ENCODE peak calls at places on chromosomes 12 and 14, in four cellular contexts. S is suprapubic skin, I is transverse colon, J is HCT116. E is an unnamed sample.

GRCh38 chr14:76253111-76253510 is 101.4 kb downstream of the GPATCH2L start:
- DNase-seq in S (no peak), J (no peak), I (no peak), E (no peak)

GRCh38 chr12:15256760-15257159 is 35.5 kb upstream of the RERG start:
- DNase-seq in J (no peak), I (no peak), S (peak; percentile 61), E (no peak)

GRCh38 chr12:115423546-115423987 is 739.6 kb upstream of the TBX3 start:
- DNase-seq in I (no peak), S (no peak), J (no peak), E (no peak)

GRCh38 chr12:8664228-8664963 is 1.8 kb upstream of the MFAP5 start:
- DNase-seq in J (no peak), I (peak; percentile 11), S (peak; percentile 74), E (no peak)

GRCh38 chr12:44581642-44582242 is 294.4 kb downstream of the NELL2 start:
- DNase-seq in S (no peak), I (no peak), J (no peak), E (no peak)

GRCh38 chr12:58732894-58733293 is 187.4 kb downstream of the LRIG3 start:
- DNase-seq in J (no peak), S (no peak), I (no peak), E (no peak)

GRCh38 chr12:76277480-76277879 is 70.7 kb downstream of the BBS10 start:
- DNase-seq in J (no peak), I (no peak), S (no peak), E (no peak)

GRCh38 chr12:4273651-4274395 is at the start of gene CCND2:
- DNase-seq in J (no peak), S (peak; percentile 90), I (peak; percentile 93), E (peak; percentile 87)

GRCh38 chr14:71243697-71244096 is 336.4 kb downstream of the PCNX1 start:
- DNase-seq in S (no peak), J (no peak), I (no peak), E (no peak)

GRCh38 chr12:85633491-85633890 is 202.7 kb downstream of the RASSF9 start:
- DNase-seq in I (no peak), S (no peak), J (no peak), E (no peak)

GRCh38 chr12:44703311-44703910 is 172.7 kb downstream of the NELL2 start:
- DNase-seq in J (no peak), S (no peak), I (no peak), E (no peak)

GRCh38 chr12:121774968-121775474 is 18.5 kb downstream of the RHOF start:
- DNase-seq in S (no peak), I (no peak), J (no peak), E (no peak)

GRCh38 chr12:121775501-121775900 is 18.0 kb downstream of the RHOF start:
- DNase-seq in I (no peak), J (no peak), S (no peak), E (peak; percentile 61)

GRCh38 chr12:121779422-121779895 is 14.0 kb downstream of the RHOF start:
- DNase-seq in I (no peak), S (no peak), J (no peak), E (peak; percentile 60)

GRCh38 chr12:121778567-121779421 is 14.7 kb downstream of the RHOF start:
- DNase-seq in I (no peak), S (no peak), J (no peak), E (no peak)

DNA sequence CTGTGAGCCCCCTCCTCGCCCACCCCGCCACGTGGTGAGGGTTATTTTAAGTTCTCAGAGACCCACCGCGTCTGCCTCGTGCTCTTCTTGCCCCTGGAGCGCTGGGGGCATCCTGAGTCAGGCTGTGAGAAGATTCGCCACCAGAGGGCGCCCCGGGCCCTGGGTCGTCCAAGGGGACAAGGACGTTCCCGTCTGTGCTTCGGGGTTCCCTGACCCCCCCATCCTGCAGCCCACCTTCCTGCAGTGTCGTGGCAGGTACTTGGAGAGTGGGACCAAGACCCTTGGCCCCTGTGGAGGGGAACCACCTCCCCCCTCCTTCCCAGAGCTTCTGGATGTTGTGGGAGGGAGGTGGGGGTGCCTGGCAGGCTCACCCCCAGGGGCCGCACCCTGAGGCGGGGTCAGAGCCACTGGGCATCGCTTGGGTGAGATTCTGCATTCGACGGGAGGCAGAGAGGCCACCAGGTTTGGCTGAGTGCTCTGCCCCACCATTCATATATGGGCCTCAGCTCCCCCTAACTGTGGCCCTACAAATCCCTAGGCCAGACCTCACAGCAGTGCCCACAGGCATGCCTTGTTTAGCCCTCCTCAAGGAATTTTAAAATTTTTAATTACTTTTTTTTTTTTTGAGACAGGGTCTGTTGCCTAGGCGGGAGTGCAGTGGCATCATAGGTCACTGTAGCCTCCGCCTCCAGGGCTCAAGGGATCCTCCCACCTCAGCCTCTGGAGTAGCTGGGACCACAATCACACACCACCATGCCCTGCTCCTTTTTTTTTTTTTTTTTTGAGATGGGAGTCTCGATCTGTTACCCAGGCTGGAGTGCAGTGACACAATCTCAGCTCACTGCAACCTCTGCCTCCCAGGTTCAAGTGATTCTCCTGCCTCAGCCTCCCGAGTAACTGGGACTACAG is 17.0 kb downstream of the RHOF start:
- DNase-seq in S (peak; percentile 91), J (no peak), I (peak; percentile 89), E (peak; percentile 94)
- TF ChIP-seq POLR2AphosphoS5 in S (no peak), J (peak; percentile 55), I (no peak), E (no peak)

GRCh38 chr12:53065975-53066593 is 13.1 kb downstream of the SPRYD3 start:
- DNase-seq in I (peak; percentile 83), J (peak; percentile 60), S (peak; percentile 91), E (no peak)

GRCh38 chr12:53065470-53065869 is 13.7 kb downstream of the SPRYD3 start:
- DNase-seq in J (no peak), I (no peak), S (no peak), E (no peak)

GRCh38 chr12:53067074-53067992 is 11.9 kb downstream of the SPRYD3 start:
- DNase-seq in J (no peak), I (no peak), S (no peak), E (no peak)

GRCh38 chr12:53067993-53068770 is 11.0 kb downstream of the SPRYD3 start:
- DNase-seq in S (no peak), J (no peak), I (no peak), E (no peak)

DNA sequence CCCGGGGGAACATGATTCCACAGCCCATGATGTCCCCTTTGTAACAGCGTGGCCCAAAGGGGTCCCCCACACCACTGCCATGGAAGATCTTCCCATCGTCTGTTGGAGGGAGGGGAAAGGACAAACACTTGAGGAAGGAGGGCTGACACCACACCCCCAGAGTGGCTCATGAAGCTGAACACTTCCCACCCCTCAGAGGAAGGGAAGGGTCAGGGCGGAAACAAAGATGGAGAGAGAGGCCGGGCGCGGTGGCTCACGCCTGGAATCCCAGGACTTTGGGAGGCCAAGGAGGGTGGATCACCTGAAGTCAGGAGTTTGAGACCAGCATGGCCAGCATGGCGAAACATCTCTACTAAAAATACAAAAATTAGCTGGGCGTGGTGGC is 12.6 kb downstream of the SPRYD3 start:
- DNase-seq in S (no peak), J (no peak), I (no peak), E (no peak)
- H3K4me1 ChIP-seq in S (peaks cover 81% of the 10 kb centered on the region), J (peaks cover 15% of the 10 kb centered on the region), I (peaks cover 27% of the 10 kb centered on the region), E (peaks cover 38% of the 10 kb centered on the region)

GRCh38 chr12:49273726-49274395 is 9.0 kb downstream of the TUBA1C start:
- DNase-seq in I (no peak), J (no peak), S (no peak), E (no peak)
- TF ChIP-seq POLR2A in I (no peak), J (no peak), S (no peak), E (no peak)

GRCh38 chr12:63223128-63223527 is 72.1 kb upstream of the AVPR1A start:
- DNase-seq in I (no peak), J (no peak), S (no peak), E (no peak)
- TF ChIP-seq POLR2AphosphoS5 in I (no peak), J (no peak), S (no peak), E (no peak)

DNA sequence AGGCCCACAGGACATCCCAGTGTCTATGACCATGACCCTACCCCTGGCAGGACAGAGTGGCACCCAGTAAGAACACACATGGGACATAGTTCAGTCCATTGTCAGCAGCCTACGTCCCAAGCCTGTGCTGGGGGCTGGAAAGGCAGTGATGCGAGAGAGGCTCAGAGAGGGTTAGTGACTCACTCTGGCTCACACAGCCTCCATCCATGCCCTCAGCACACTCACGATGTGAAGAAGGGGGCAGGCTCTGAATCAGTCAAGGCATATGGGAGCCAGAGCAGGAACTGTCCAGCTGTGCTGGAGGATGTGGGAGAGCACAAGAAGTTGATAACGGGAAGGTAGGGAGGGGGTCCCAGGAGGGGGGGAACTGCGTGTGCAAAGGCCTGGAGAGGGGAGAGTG is 77.5 kb downstream of the LGMN start:
- DNase-seq in S (no peak), J (no peak), I (no peak), E (no peak)
- H3K4me1 ChIP-seq in S (peaks cover 17% of the 10 kb centered on the region), J (no peaks in the 10 kb centered on the region), I (no peaks in the 10 kb centered on the region), E (peaks cover 12% of the 10 kb centered on the region)

GRCh38 chr12:56158926-56159461 is 835 bp downstream of the MYL6 start:
- DNase-seq in S (peak; percentile 92), J (no peak), I (peak; percentile 89), E (peak; percentile 96)
- TF ChIP-seq POLR2A in S (no peak), J (no peak), I (peak; percentile 84), E (peak; percentile 14)

DNA sequence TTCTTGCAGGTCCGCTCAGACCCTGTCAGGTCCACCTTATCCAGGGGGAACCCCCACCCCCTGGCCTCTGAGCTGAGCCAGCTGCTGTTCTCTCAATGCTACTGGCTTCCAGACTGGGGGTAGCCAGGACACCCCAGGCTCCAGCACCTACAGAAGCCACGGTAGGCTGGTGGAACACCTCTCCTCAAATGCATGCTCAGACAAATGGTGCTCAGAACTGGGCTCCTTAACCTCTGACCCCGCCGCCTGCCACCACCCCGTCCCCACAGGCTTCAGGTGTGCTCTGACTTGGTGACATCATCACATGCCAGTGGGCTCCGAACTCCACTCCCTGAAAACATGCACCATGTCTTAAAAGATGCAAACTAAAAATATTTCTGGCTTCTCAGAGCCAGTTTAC is 54.4 kb downstream of the BCL11B start:
- DNase-seq in I (no peak), S (no peak), J (no peak), E (no peak)
- TF ChIP-seq POLR2AphosphoS5 in I (no peak), S (no peak), J (no peak), E (no peak)

GRCh38 chr14:102183922-102184677 is 44.4 kb downstream of the WDR20 start:
- DNase-seq in J (no peak), S (no peak), I (no peak), E (no peak)
- H3K4me1 ChIP-seq in J (peaks cover 41% of the 10 kb centered on the region), S (peaks cover 58% of the 10 kb centered on the region), I (peaks cover 60% of the 10 kb centered on the region), E (peaks cover 30% of the 10 kb centered on the region)

DNA sequence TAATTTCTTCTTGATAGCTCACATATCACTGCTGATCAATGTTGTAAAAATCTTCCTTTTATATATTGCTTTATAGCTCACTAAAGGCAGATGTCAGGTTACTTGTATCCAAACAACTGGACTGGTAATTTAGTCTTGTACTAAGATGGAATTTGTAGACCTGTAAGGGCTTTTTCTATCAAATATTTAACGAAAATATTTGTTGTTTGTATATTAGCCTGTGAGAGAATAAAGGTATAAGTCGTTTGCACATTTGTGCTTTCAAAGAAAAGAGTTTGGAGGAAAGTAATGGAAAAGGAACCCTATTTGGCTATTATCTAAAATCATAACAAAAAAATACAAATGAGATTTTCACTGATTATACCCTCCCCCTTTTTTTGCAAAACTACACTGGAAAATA is 12.1 kb downstream of the FOXG1 start:
- DNase-seq in I (no peak), S (no peak), J (no peak), E (no peak)
- TF ChIP-seq POLR2A in I (no peak), S (no peak), J (no peak), E (no peak)

E was measured in upper lobe of left lung.